ENCODE peak calls at places on chromosomes 11 and 22, in four cellular contexts. H is nephron progenitor cell, N is tibial nerve, F is SK-N-SH. S is an unnamed sample.

GRCh38 chr11:74086242-74086884 is 77.5 kb upstream of the UCP3 start:
- DNase-seq in H (no peak), N (no peak), F (peak; percentile 3), S (no peak)

GRCh38 chr11:22516136-22516535 is 109.5 kb downstream of the FANCF start:
- DNase-seq in N (no peak), F (peak; percentile 33), H (no peak), S (no peak)

GRCh38 chr11:65791719-65792213 is 4.9 kb downstream of the OVOL1 start:
- DNase-seq in N (no peak), F (peak; percentile 33), H (no peak), S (peak; percentile 36)

GRCh38 chr22:20887375-20887774 is 28.6 kb downstream of the SNAP29 start:
- DNase-seq in H (no peak), F (peak; percentile 77), N (no peak), S (no peak)

GRCh38 chr11:131912127-131912526 is 541.7 kb downstream of the NTM start:
- DNase-seq in F (no peak), N (no peak), H (no peak), S (no peak)

GRCh38 chr11:61793084-61793828 is 545 bp downstream of the FEN1 start:
- DNase-seq in F (peak; percentile 55), H (no peak), N (no peak), S (no peak)

GRCh38 chr11:17719940-17720795 is 797 bp downstream of the MYOD1 start:
- DNase-seq in F (peak; percentile 83), H (peak; percentile 68), N (no peak), S (no peak)

GRCh38 chr22:20863356-20863755 is 4.5 kb downstream of the SNAP29 start:
- DNase-seq in F (no peak), N (no peak), H (no peak), S (no peak)

GRCh38 chr22:17787159-17788022 is 13.1 kb upstream of the BID start:
- DNase-seq in N (no peak), H (no peak), F (no peak), S (no peak)

GRCh38 chr11:8110396-8110795 is 29.4 kb downstream of the TUB start:
- DNase-seq in N (no peak), F (no peak), H (no peak), S (no peak)

GRCh38 chr11:57219021-57219627 is 17.9 kb downstream of the APLNR start:
- DNase-seq in N (no peak), F (no peak), H (no peak), S (no peak)

GRCh38 chr11:12269446-12270214 is 107.7 kb upstream of the PARVA start:
- DNase-seq in F (peak; percentile 69), N (no peak), H (no peak), S (no peak)

GRCh38 chr11:65487467-65488272 is 11.2 kb upstream of the MALAT1 start:
- DNase-seq in N (peak; percentile 99), F (peak; percentile 90), H (peak; percentile 92), S (no peak)

GRCh38 chr22:32535531-32536190 is 61.0 kb downstream of the FBXO7 start:
- DNase-seq in H (peak; percentile 38), F (no peak), N (no peak), S (no peak)

GRCh38 chr11:135002236-135002635 is 590.2 kb upstream of the B3GAT1 start:
- DNase-seq in N (no peak), F (no peak), H (no peak), S (no peak)

GRCh38 chr11:34680918-34681554 is 60.1 kb downstream of the EHF start:
- DNase-seq in N (no peak), F (no peak), H (no peak), S (no peak)

GRCh38 chr22:21650823-21651520 is 8.9 kb downstream of the SDF2L1 start:
- DNase-seq in N (no peak), F (no peak), H (no peak), S (no peak)

GRCh38 chr11:113587318-113587739 is 112.1 kb upstream of the DRD2 start:
- DNase-seq in H (no peak), N (no peak), F (no peak), S (no peak)

GRCh38 chr22:45682069-45682468 is 10.4 kb downstream of the ATXN10 start:
- DNase-seq in N (no peak), F (no peak), H (no peak), S (no peak)

GRCh38 chr11:16773981-16774710 is 35.7 kb downstream of the C11orf58 start:
- DNase-seq in H (no peak), F (peak; percentile 59), N (no peak), S (no peak)

GRCh38 chr11:116224154-116224888 is 548.5 kb downstream of the BUD13 start:
- DNase-seq in H (peak; percentile 68), F (peak; percentile 63), N (peak; percentile 18), S (no peak)

GRCh38 chr11:96188625-96189006 is 154.4 kb downstream of the MAML2 start:
- DNase-seq in N (no peak), F (no peak), H (no peak), S (no peak)

GRCh38 chr11:1870721-1871466 is 18.0 kb downstream of the LSP1 start:
- DNase-seq in N (no peak), F (no peak), H (peak; percentile 36), S (peak; percentile 75)

GRCh38 chr22:20455709-20456063 is 18.1 kb upstream of the SCARF2 start:
- DNase-seq in N (no peak), F (no peak), H (no peak), S (no peak)

GRCh38 chr22:26139320-26139719 is 29.9 kb upstream of the SEZ6L start:
- DNase-seq in N (no peak), F (peak; percentile 41), H (no peak), S (no peak)

GRCh38 chr22:41799486-41800347 is 762 bp upstream of the CCDC134 start:
- DNase-seq in F (peak; percentile 46), N (peak; percentile 18), H (peak; percentile 27), S (no peak)

GRCh38 chr11:86869966-86870570 is 69.7 kb downstream of the PRSS23 start:
- DNase-seq in N (peak; percentile 51), H (peak; percentile 70), F (peak; percentile 69), S (peak; percentile 21)

GRCh38 chr22:28411125-28411524 is 268.5 kb downstream of the TTC28 start:
- DNase-seq in F (no peak), H (no peak), N (no peak), S (no peak)

GRCh38 chr11:42249956-42250355 is 790.5 kb upstream of the LRRC4C start:
- DNase-seq in N (no peak), F (no peak), H (no peak), S (no peak)

GRCh38 chr11:103483996-103484395 is 374.8 kb downstream of the DYNC2H1 start:
- DNase-seq in N (no peak), H (no peak), F (no peak), S (no peak)

DNA sequence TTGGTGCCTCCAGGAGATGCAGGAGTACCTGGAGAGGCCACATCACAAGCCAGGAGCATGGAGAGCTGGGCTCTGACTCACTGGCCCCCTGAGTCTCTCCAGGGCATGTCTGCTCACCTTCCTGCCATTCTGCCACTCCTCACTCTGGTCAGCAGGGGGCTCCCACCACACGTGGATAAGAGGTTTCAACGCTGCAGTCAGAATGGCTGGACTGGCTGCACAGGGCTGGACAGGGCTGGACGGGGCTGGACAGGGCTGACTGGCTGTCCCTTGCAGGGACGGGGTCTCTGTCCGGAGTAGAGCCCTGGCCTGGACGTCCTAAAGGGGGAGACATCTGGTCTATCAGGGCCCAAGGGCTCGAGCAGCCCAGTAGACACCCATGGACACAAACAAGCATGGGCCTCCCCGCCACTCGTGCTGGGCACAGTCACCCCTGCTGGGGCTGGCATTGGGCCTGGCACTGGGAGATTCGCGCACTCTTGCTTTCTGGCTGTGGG is 34.6 kb downstream of the CYTH4 start:
- DNase-seq in N (peak; percentile 33), H (peak; percentile 82), F (peak; percentile 92), S (peak; percentile 37)
- TF ChIP-seq CTCF in N (peak; percentile 92), H (peak; percentile 84), F (peak; percentile 90), S (peak; percentile 85)

DNA sequence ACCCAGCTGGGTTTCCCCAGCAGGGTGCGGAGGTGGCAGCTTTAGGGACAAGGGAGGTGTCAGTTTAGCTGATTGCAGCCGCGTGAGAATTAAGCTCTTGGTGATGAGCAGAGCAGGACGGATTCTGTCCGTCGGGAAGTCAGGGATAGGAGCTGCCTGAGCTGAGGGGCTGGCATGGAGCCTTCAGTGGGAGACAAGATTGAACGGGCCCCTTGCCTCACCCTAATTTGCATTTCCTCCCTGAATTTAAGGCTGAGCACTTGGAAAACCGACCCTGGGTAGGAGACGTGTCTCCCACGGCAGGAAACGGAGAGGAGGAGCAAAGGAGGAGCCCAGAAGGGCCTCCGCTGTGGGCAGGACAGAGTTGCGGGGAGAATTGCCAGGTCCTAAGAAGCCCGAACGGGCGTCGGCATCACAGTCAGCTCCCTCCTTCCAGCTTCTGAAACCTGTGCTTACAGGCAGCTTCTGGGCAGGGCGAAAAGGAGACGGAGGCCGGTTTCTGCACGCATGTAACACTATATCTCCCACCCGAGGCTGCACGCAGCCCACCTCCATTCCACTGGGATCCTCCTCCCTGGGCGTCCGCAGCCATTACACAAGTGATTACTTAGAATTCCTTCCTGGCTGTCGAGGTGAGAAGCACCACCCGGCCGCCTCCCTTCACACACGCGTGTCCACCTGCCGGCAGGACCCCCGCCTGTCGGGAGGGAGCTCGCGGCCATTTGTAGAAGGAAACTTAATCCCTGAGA is 345.8 kb downstream of the BRD1 start:
- DNase-seq in H (peak; percentile 46), F (no peak), N (no peak), S (no peak)
- TF ChIP-seq CTCF in H (no peak), F (no peak), N (no peak), S (no peak)

GRCh38 chr11:118358071-118358470 is 1.3 kb upstream of the UBE4A start:
- DNase-seq in N (no peak), F (no peak), H (no peak), S (no peak)

GRCh38 chr11:118349475-118349874 is 5.3 kb downstream of the CD3G start:
- DNase-seq in H (no peak), F (no peak), N (no peak), S (no peak)

GRCh38 chr11:118353084-118353710 is 6.2 kb upstream of the UBE4A start:
- DNase-seq in H (no peak), N (no peak), F (peak; percentile 20), S (no peak)
- TF ChIP-seq CTCF in H (peak; percentile 55), N (peak; percentile 49), F (peak; percentile 81), S (peak; percentile 82)

DNA sequence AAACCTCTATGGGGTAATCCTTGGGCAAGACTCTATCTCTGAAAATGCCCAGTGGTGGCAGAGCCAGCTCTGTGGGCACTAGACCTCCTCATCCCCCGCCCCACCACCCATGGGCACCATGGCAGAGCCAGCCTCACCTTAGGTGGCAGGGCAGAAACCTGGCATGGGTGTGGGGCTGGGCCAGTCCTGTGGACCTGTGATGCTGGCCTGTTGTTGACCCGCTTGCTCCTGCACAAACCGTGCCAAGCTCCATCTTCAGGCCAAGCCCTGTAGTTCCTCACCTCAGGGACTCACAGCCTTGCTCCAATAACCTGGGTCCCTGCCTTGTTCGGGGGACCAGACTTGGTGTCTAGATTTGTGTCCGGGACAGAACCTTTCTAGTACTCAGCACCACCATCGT is 8.9 kb upstream of the SERPINH1 start:
- DNase-seq in N (no peak), H (no peak), F (no peak), S (no peak)
- TF ChIP-seq CTCF in N (no peak), H (no peak), F (no peak), S (no peak)

S was measured in CD8-positive, alpha-beta T cell.